ENCODE peak calls at places on chromosomes 1 and 21, in four cellular contexts. One of them, this sample, is unnamed.
A peak's percentile ranks its signal among the peaks of the same experiment; 100 is the strongest.

GRCh38 chr1:234175363-234175762 is 197.9 kb upstream of the COA6 start:
- DNase-seq in effector memory CD4-positive, alpha-beta T cell: no peak
- DNase-seq in breast epithelium: no peak
- DNase-seq in heart left ventricle: no peak
- DNase-seq in this sample: no peak

GRCh38 chr1:101216623-101217022 is 20.2 kb upstream of the S1PR1 start:
- DNase-seq in breast epithelium: no peak
- DNase-seq in heart left ventricle: no peak
- DNase-seq in effector memory CD4-positive, alpha-beta T cell: no peak
- DNase-seq in this sample: no peak

GRCh38 chr21:39313457-39314154 is at the start of gene BRWD1:
- DNase-seq in breast epithelium: peak; percentile 68
- DNase-seq in effector memory CD4-positive, alpha-beta T cell: peak; percentile 66
- DNase-seq in heart left ventricle: peak; percentile 89
- DNase-seq in this sample: peak; percentile 85

GRCh38 chr21:38831526-38832467 is 26.1 kb downstream of the ETS2 start:
- DNase-seq in heart left ventricle: peak; percentile 64
- DNase-seq in effector memory CD4-positive, alpha-beta T cell: peak; percentile 25
- DNase-seq in breast epithelium: no peak
- DNase-seq in this sample: no peak

GRCh38 chr21:29217818-29218252 is 80.9 kb upstream of the BACH1 start:
- DNase-seq in effector memory CD4-positive, alpha-beta T cell: no peak
- DNase-seq in heart left ventricle: no peak
- DNase-seq in breast epithelium: no peak
- DNase-seq in this sample: no peak

GRCh38 chr1:11858968-11859871 is 475 bp upstream of the NPPB start:
- DNase-seq in breast epithelium: no peak
- DNase-seq in effector memory CD4-positive, alpha-beta T cell: peak; percentile 34
- DNase-seq in heart left ventricle: peak; percentile 75
- DNase-seq in this sample: peak; percentile 89

GRCh38 chr1:1080122-1080753 is 6.1 kb upstream of the RNF223 start:
- DNase-seq in effector memory CD4-positive, alpha-beta T cell: no peak
- DNase-seq in heart left ventricle: peak; percentile 70
- DNase-seq in breast epithelium: peak; percentile 69
- DNase-seq in this sample: peak; percentile 79

GRCh38 chr1:224791362-224791941 is 138.0 kb upstream of the DNAH14 start:
- DNase-seq in breast epithelium: no peak
- DNase-seq in heart left ventricle: no peak
- DNase-seq in effector memory CD4-positive, alpha-beta T cell: no peak
- DNase-seq in this sample: no peak

GRCh38 chr1:96234299-96234698 is 487.3 kb upstream of the PTBP2 start:
- DNase-seq in breast epithelium: no peak
- DNase-seq in effector memory CD4-positive, alpha-beta T cell: no peak
- DNase-seq in heart left ventricle: peak; percentile 17
- DNase-seq in this sample: peak; percentile 12

GRCh38 chr1:19662313-19662712 is 2.4 kb upstream of the HTR6 start:
- DNase-seq in effector memory CD4-positive, alpha-beta T cell: no peak
- DNase-seq in breast epithelium: no peak
- DNase-seq in heart left ventricle: no peak
- DNase-seq in this sample: peak; percentile 94

GRCh38 chr21:36914244-36915013 is 52.0 kb downstream of the HLCS start:
- DNase-seq in heart left ventricle: no peak
- DNase-seq in effector memory CD4-positive, alpha-beta T cell: no peak
- DNase-seq in breast epithelium: no peak
- DNase-seq in this sample: no peak

GRCh38 chr1:116724765-116725375 is 29.4 kb upstream of the CD2 start:
- DNase-seq in heart left ventricle: peak; percentile 51
- DNase-seq in breast epithelium: no peak
- DNase-seq in effector memory CD4-positive, alpha-beta T cell: peak; percentile 75
- DNase-seq in this sample: peak; percentile 71

GRCh38 chr1:46520063-46520911 is 30.7 kb downstream of the DMBX1 start:
- DNase-seq in effector memory CD4-positive, alpha-beta T cell: no peak
- DNase-seq in breast epithelium: no peak
- DNase-seq in heart left ventricle: no peak
- DNase-seq in this sample: peak; percentile 76

GRCh38 chr1:85274969-85275453 is 1.4 kb downstream of the BCL10 start:
- DNase-seq in breast epithelium: no peak
- DNase-seq in heart left ventricle: no peak
- DNase-seq in effector memory CD4-positive, alpha-beta T cell: no peak
- DNase-seq in this sample: no peak

GRCh38 chr1:1752671-1753606 is 25.3 kb downstream of the NADK start:
- DNase-seq in breast epithelium: no peak
- DNase-seq in heart left ventricle: no peak
- DNase-seq in effector memory CD4-positive, alpha-beta T cell: no peak
- DNase-seq in this sample: no peak

GRCh38 chr1:156503672-156504055 is 3.1 kb upstream of the MEF2D start:
- DNase-seq in effector memory CD4-positive, alpha-beta T cell: no peak
- DNase-seq in heart left ventricle: no peak
- DNase-seq in breast epithelium: no peak
- DNase-seq in this sample: no peak

GRCh38 chr1:17027403-17027802 is 15.7 kb upstream of the ATP13A2 start:
- DNase-seq in breast epithelium: no peak
- DNase-seq in heart left ventricle: no peak
- DNase-seq in effector memory CD4-positive, alpha-beta T cell: no peak
- DNase-seq in this sample: no peak
- H3K27ac ChIP-seq in breast epithelium: peak overlapping the region; percentile 68
- H3K27ac ChIP-seq in heart left ventricle: no peak overlapping the region
- H3K27ac ChIP-seq in effector memory CD4-positive, alpha-beta T cell: no peak overlapping the region
- H3K27ac ChIP-seq in this sample: no peak overlapping the region

GRCh38 chr1:227904541-227905335 is 43.0 kb downstream of the WNT9A start:
- DNase-seq in heart left ventricle: no peak
- DNase-seq in breast epithelium: no peak
- DNase-seq in effector memory CD4-positive, alpha-beta T cell: no peak
- DNase-seq in this sample: no peak
- H3K4me1 ChIP-seq in heart left ventricle: no peaks in the 10 kb centered on the region
- H3K4me1 ChIP-seq in breast epithelium: no peaks in the 10 kb centered on the region
- H3K4me1 ChIP-seq in effector memory CD4-positive, alpha-beta T cell: no peaks in the 10 kb centered on the region
- H3K4me1 ChIP-seq in this sample: peaks cover 3% of the 10 kb centered on the region

GRCh38 chr1:209787551-209787950 is 3.2 kb upstream of the C1orf74 start:
- DNase-seq in heart left ventricle: no peak
- DNase-seq in breast epithelium: no peak
- DNase-seq in effector memory CD4-positive, alpha-beta T cell: no peak
- DNase-seq in this sample: no peak
- H3K27ac ChIP-seq in heart left ventricle: peak overlapping the region; percentile 86
- H3K27ac ChIP-seq in breast epithelium: peak overlapping the region; percentile 89
- H3K27ac ChIP-seq in effector memory CD4-positive, alpha-beta T cell: no peak overlapping the region
- H3K27ac ChIP-seq in this sample: no peak overlapping the region

GRCh38 chr1:8374356-8374755 is 56.4 kb downstream of the SLC45A1 start:
- DNase-seq in heart left ventricle: no peak
- DNase-seq in breast epithelium: peak; percentile 37
- DNase-seq in effector memory CD4-positive, alpha-beta T cell: no peak
- DNase-seq in this sample: no peak
- H3K4me1 ChIP-seq in heart left ventricle: peaks cover 93% of the 10 kb centered on the region
- H3K4me1 ChIP-seq in breast epithelium: peaks cover 10% of the 10 kb centered on the region
- H3K4me1 ChIP-seq in effector memory CD4-positive, alpha-beta T cell: peaks cover 8% of the 10 kb centered on the region
- H3K4me1 ChIP-seq in this sample: peaks cover 68% of the 10 kb centered on the region

GRCh38 chr1:198624648-198624980 is 14.2 kb upstream of the PTPRC start:
- DNase-seq in breast epithelium: no peak
- DNase-seq in effector memory CD4-positive, alpha-beta T cell: no peak
- DNase-seq in heart left ventricle: no peak
- DNase-seq in this sample: no peak
- H3K27ac ChIP-seq in breast epithelium: no peak overlapping the region
- H3K27ac ChIP-seq in effector memory CD4-positive, alpha-beta T cell: no peak overlapping the region
- H3K27ac ChIP-seq in heart left ventricle: no peak overlapping the region
- H3K27ac ChIP-seq in this sample: no peak overlapping the region

GRCh38 chr1:23643668-23644554 is 47.7 kb upstream of the RPL11 start:
- DNase-seq in effector memory CD4-positive, alpha-beta T cell: no peak
- DNase-seq in breast epithelium: no peak
- DNase-seq in heart left ventricle: no peak
- DNase-seq in this sample: peak; percentile 67

GRCh38 chr1:23645338-23645737 is 46.3 kb upstream of the RPL11 start:
- DNase-seq in heart left ventricle: no peak
- DNase-seq in effector memory CD4-positive, alpha-beta T cell: no peak
- DNase-seq in breast epithelium: no peak
- DNase-seq in this sample: no peak

GRCh38 chr1:23644555-23644866 is 47.1 kb upstream of the RPL11 start:
- DNase-seq in effector memory CD4-positive, alpha-beta T cell: no peak
- DNase-seq in heart left ventricle: no peak
- DNase-seq in breast epithelium: no peak
- DNase-seq in this sample: peak; percentile 96

GRCh38 chr1:23646571-23646970 is 45.0 kb upstream of the RPL11 start:
- DNase-seq in breast epithelium: no peak
- DNase-seq in heart left ventricle: no peak
- DNase-seq in effector memory CD4-positive, alpha-beta T cell: no peak
- DNase-seq in this sample: no peak

DNA sequence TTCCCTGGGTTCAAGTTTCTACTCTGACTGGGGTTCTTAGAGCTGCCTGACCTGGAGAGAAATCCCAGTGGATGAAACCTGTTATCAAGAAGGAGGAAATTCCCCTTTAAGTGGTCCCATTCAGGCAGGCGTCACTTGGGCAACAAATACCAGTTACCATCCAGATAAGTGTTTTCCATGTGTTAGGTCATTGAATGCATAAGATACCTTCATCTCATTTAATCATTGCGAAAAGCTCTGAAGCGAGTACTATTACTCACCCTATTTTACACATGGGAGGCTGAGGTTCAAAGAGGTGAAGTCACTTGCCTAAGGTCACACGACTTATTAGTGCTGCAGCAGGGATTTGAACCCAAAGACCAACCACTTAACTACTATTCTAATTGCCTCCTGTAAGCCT is 45.5 kb upstream of the RPL11 start:
- DNase-seq in effector memory CD4-positive, alpha-beta T cell: no peak
- DNase-seq in breast epithelium: no peak
- DNase-seq in heart left ventricle: no peak
- DNase-seq in this sample: no peak
- H3K4me1 ChIP-seq in effector memory CD4-positive, alpha-beta T cell: no peaks in the 10 kb centered on the region
- H3K4me1 ChIP-seq in breast epithelium: no peaks in the 10 kb centered on the region
- H3K4me1 ChIP-seq in heart left ventricle: peaks cover 12% of the 10 kb centered on the region
- H3K4me1 ChIP-seq in this sample: peaks cover 32% of the 10 kb centered on the region

GRCh38 chr1:186994816-186995361 is 166.1 kb downstream of the PLA2G4A start:
- DNase-seq in effector memory CD4-positive, alpha-beta T cell: no peak
- DNase-seq in breast epithelium: no peak
- DNase-seq in heart left ventricle: no peak
- DNase-seq in this sample: no peak
- H3K27ac ChIP-seq in effector memory CD4-positive, alpha-beta T cell: no peak overlapping the region
- H3K27ac ChIP-seq in breast epithelium: no peak overlapping the region
- H3K27ac ChIP-seq in heart left ventricle: no peak overlapping the region
- H3K27ac ChIP-seq in this sample: no peak overlapping the region